ENCODE peak calls at places on chromosomes 5 and 9, in ten cellular contexts. One of them, this sample, is unnamed.

GRCh38 chr5:82931110-82931509 is 146.1 kb downstream of the TMEM167A start:
- DNase-seq in HEK293T: no peak
- DNase-seq in amygdala: no peak
- DNase-seq in activated T-cell treated with anti-CD3 and anti-CD28 coated beads, Interleukin-2, amount 50 U/mL, for 48 hours: no peak
- DNase-seq in ELF-1: no peak
- DNase-seq in globus pallidus: no peak
- DNase-seq in AG08396: peak; percentile 24
- DNase-seq in NCI-H82: no peak
- DNase-seq in heart right ventricle: no peak
- DNase-seq in stimulated activated CD4-positive, alpha-beta T cell treated with anti-CD3 and anti-CD28 coated beads, Interleukin-15, amount 100 ng/mL, for 24 hours: no peak
- DNase-seq in this sample: no peak

GRCh38 chr5:139725073-139725830 is 70.4 kb upstream of the PSD2 start:
- DNase-seq in amygdala: peak; percentile 78
- DNase-seq in stimulated activated CD4-positive, alpha-beta T cell treated with anti-CD3 and anti-CD28 coated beads, Interleukin-15, amount 100 ng/mL, for 24 hours: no peak
- DNase-seq in NCI-H82: no peak
- DNase-seq in ELF-1: no peak
- DNase-seq in AG08396: peak; percentile 92
- DNase-seq in globus pallidus: peak; percentile 69
- DNase-seq in heart right ventricle: peak; percentile 46
- DNase-seq in activated T-cell treated with anti-CD3 and anti-CD28 coated beads, Interleukin-2, amount 50 U/mL, for 48 hours: no peak
- DNase-seq in HEK293T: no peak
- DNase-seq in this sample: no peak

GRCh38 chr5:43420241-43420640 is 8.1 kb upstream of the CCL28 start:
- DNase-seq in ELF-1: peak; percentile 22
- DNase-seq in NCI-H82: no peak
- DNase-seq in stimulated activated CD4-positive, alpha-beta T cell treated with anti-CD3 and anti-CD28 coated beads, Interleukin-15, amount 100 ng/mL, for 24 hours: no peak
- DNase-seq in AG08396: no peak
- DNase-seq in activated T-cell treated with anti-CD3 and anti-CD28 coated beads, Interleukin-2, amount 50 U/mL, for 48 hours: no peak
- DNase-seq in HEK293T: no peak
- DNase-seq in amygdala: no peak
- DNase-seq in globus pallidus: no peak
- DNase-seq in heart right ventricle: no peak
- DNase-seq in this sample: no peak

GRCh38 chr9:69122391-69123141 is 51.5 kb upstream of the TJP2 start:
- DNase-seq in amygdala: no peak
- DNase-seq in stimulated activated CD4-positive, alpha-beta T cell treated with anti-CD3 and anti-CD28 coated beads, Interleukin-15, amount 100 ng/mL, for 24 hours: no peak
- DNase-seq in globus pallidus: no peak
- DNase-seq in HEK293T: no peak
- DNase-seq in activated T-cell treated with anti-CD3 and anti-CD28 coated beads, Interleukin-2, amount 50 U/mL, for 48 hours: no peak
- DNase-seq in AG08396: peak; percentile 63
- DNase-seq in ELF-1: peak; percentile 74
- DNase-seq in heart right ventricle: no peak
- DNase-seq in NCI-H82: no peak
- DNase-seq in this sample: no peak

GRCh38 chr9:105066265-105066865 is 138.4 kb upstream of the ABCA1 start:
- DNase-seq in globus pallidus: no peak
- DNase-seq in activated T-cell treated with anti-CD3 and anti-CD28 coated beads, Interleukin-2, amount 50 U/mL, for 48 hours: no peak
- DNase-seq in ELF-1: no peak
- DNase-seq in amygdala: no peak
- DNase-seq in heart right ventricle: no peak
- DNase-seq in AG08396: no peak
- DNase-seq in NCI-H82: no peak
- DNase-seq in stimulated activated CD4-positive, alpha-beta T cell treated with anti-CD3 and anti-CD28 coated beads, Interleukin-15, amount 100 ng/mL, for 24 hours: no peak
- DNase-seq in HEK293T: no peak
- DNase-seq in this sample: no peak

GRCh38 chr5:124639095-124639665 is 107.3 kb downstream of the ZNF608 start:
- DNase-seq in activated T-cell treated with anti-CD3 and anti-CD28 coated beads, Interleukin-2, amount 50 U/mL, for 48 hours: no peak
- DNase-seq in heart right ventricle: no peak
- DNase-seq in ELF-1: peak; percentile 68
- DNase-seq in stimulated activated CD4-positive, alpha-beta T cell treated with anti-CD3 and anti-CD28 coated beads, Interleukin-15, amount 100 ng/mL, for 24 hours: no peak
- DNase-seq in amygdala: no peak
- DNase-seq in NCI-H82: no peak
- DNase-seq in globus pallidus: no peak
- DNase-seq in HEK293T: no peak
- DNase-seq in AG08396: no peak
- DNase-seq in this sample: no peak

GRCh38 chr9:136690841-136691261 is 3.6 kb upstream of the AGPAT2 start:
- DNase-seq in globus pallidus: no peak
- DNase-seq in activated T-cell treated with anti-CD3 and anti-CD28 coated beads, Interleukin-2, amount 50 U/mL, for 48 hours: no peak
- DNase-seq in heart right ventricle: peak; percentile 77
- DNase-seq in NCI-H82: no peak
- DNase-seq in amygdala: no peak
- DNase-seq in HEK293T: no peak
- DNase-seq in stimulated activated CD4-positive, alpha-beta T cell treated with anti-CD3 and anti-CD28 coated beads, Interleukin-15, amount 100 ng/mL, for 24 hours: no peak
- DNase-seq in AG08396: no peak
- DNase-seq in ELF-1: no peak
- DNase-seq in this sample: no peak

GRCh38 chr5:115736690-115737005 is 79.8 kb downstream of the CDO1 start:
- DNase-seq in globus pallidus: no peak
- DNase-seq in amygdala: no peak
- DNase-seq in ELF-1: no peak
- DNase-seq in heart right ventricle: no peak
- DNase-seq in NCI-H82: no peak
- DNase-seq in AG08396: no peak
- DNase-seq in stimulated activated CD4-positive, alpha-beta T cell treated with anti-CD3 and anti-CD28 coated beads, Interleukin-15, amount 100 ng/mL, for 24 hours: no peak
- DNase-seq in HEK293T: no peak
- DNase-seq in activated T-cell treated with anti-CD3 and anti-CD28 coated beads, Interleukin-2, amount 50 U/mL, for 48 hours: no peak
- DNase-seq in this sample: no peak

GRCh38 chr5:173441053-173441628 is 112.9 kb upstream of the STC2 start:
- DNase-seq in stimulated activated CD4-positive, alpha-beta T cell treated with anti-CD3 and anti-CD28 coated beads, Interleukin-15, amount 100 ng/mL, for 24 hours: no peak
- DNase-seq in HEK293T: no peak
- DNase-seq in activated T-cell treated with anti-CD3 and anti-CD28 coated beads, Interleukin-2, amount 50 U/mL, for 48 hours: no peak
- DNase-seq in globus pallidus: no peak
- DNase-seq in heart right ventricle: no peak
- DNase-seq in NCI-H82: no peak
- DNase-seq in ELF-1: no peak
- DNase-seq in AG08396: no peak
- DNase-seq in amygdala: no peak
- DNase-seq in this sample: no peak

GRCh38 chr9:32955655-32956478 is 45.6 kb downstream of the APTX start:
- DNase-seq in stimulated activated CD4-positive, alpha-beta T cell treated with anti-CD3 and anti-CD28 coated beads, Interleukin-15, amount 100 ng/mL, for 24 hours: no peak
- DNase-seq in NCI-H82: no peak
- DNase-seq in amygdala: no peak
- DNase-seq in activated T-cell treated with anti-CD3 and anti-CD28 coated beads, Interleukin-2, amount 50 U/mL, for 48 hours: no peak
- DNase-seq in ELF-1: peak; percentile 68
- DNase-seq in heart right ventricle: no peak
- DNase-seq in HEK293T: no peak
- DNase-seq in AG08396: no peak
- DNase-seq in globus pallidus: no peak
- DNase-seq in this sample: no peak

This sample was measured in breast epithelium.